ENCODE peak calls at places on chromosomes 6 and 20, in eight cellular contexts. O, F, Y, E, K, I, J and P are unnamed samples.

GRCh38 chr6:9896806-9897205 is 518.1 kb downstream of the TFAP2A start:
- DNase-seq in E (no peak), I (no peak), O (no peak), Y (no peak), F (no peak), K (no peak), J (no peak), P (no peak)

GRCh38 chr6:113530769-113531168 is 326.4 kb upstream of the MARCKS start:
- DNase-seq in I (no peak), J (no peak), F (no peak), K (no peak), O (no peak), Y (no peak), E (peak; percentile 92), P (no peak)

GRCh38 chr20:34643919-34644318 is 33.0 kb downstream of the PIGU start:
- DNase-seq in J (no peak), F (no peak), E (peak; percentile 91), I (peak; percentile 40), O (no peak), K (no peak), Y (no peak), P (no peak)

GRCh38 chr6:41430875-41431274 is 95.5 kb downstream of the NCR2 start:
- DNase-seq in E (peak; percentile 70), Y (peak; percentile 39), K (no peak), F (no peak), I (no peak), J (no peak), O (no peak), P (no peak)

GRCh38 chr6:138987299-138987642 is 782 bp downstream of the REPS1 start:
- DNase-seq in O (no peak), K (no peak), Y (no peak), J (no peak), E (no peak), I (no peak), F (no peak), P (no peak)

GRCh38 chr6:41700577-41701347 is 34.6 kb downstream of the TFEB start:
- DNase-seq in Y (no peak), E (no peak), F (no peak), K (no peak), O (no peak), I (no peak), J (no peak), P (no peak)

GRCh38 chr20:40961176-40961575 is 67.4 kb upstream of the TOP1 start:
- DNase-seq in F (no peak), I (no peak), O (no peak), Y (no peak), E (no peak), K (no peak), J (peak; percentile 10), P (no peak)

GRCh38 chr6:86723729-86724128 is 213.6 kb upstream of the HTR1E start:
- DNase-seq in J (no peak), F (no peak), E (no peak), Y (no peak), O (no peak), K (no peak), I (no peak), P (no peak)

GRCh38 chr6:75296811-75297779 is 12.5 kb upstream of the TMEM30A start:
- DNase-seq in K (no peak), E (peak; percentile 71), O (no peak), F (no peak), Y (peak; percentile 65), J (no peak), I (no peak), P (peak; percentile 70)

GRCh38 chr6:137977814-137978213 is 110.8 kb downstream of the TNFAIP3 start:
- DNase-seq in E (no peak), Y (no peak), F (no peak), I (no peak), K (no peak), O (no peak), J (no peak), P (no peak)

GRCh38 chr6:36544228-36544627 is 3.1 kb downstream of the STK38 start:
- DNase-seq in I (peak; percentile 42), O (no peak), J (no peak), Y (no peak), F (no peak), K (no peak), E (no peak), P (no peak)

GRCh38 chr6:101001012-101001411 is 119.9 kb upstream of the ASCC3 start:
- DNase-seq in Y (no peak), I (no peak), F (no peak), K (no peak), J (no peak), E (no peak), O (no peak), P (no peak)

GRCh38 chr6:113758214-113758613 is 98.9 kb upstream of the MARCKS start:
- DNase-seq in O (no peak), E (no peak), Y (no peak), K (no peak), J (no peak), F (no peak), I (no peak), P (no peak)

GRCh38 chr6:161922631-161923119 is 648.8 kb upstream of the AGPAT4 start:
- DNase-seq in K (no peak), I (peak; percentile 30), Y (peak; percentile 75), F (peak; percentile 21), O (peak; percentile 86), E (peak; percentile 65), J (peak; percentile 77), P (peak; percentile 37)

GRCh38 chr6:128657181-128657580 is 136.8 kb upstream of the PTPRK start:
- DNase-seq in E (peak; percentile 49), Y (no peak), F (no peak), I (no peak), K (no peak), J (no peak), O (no peak), P (no peak)

GRCh38 chr20:61594198-61594597 is 342.1 kb downstream of the CDH4 start:
- DNase-seq in O (no peak), E (no peak), I (no peak), Y (no peak), F (no peak), J (no peak), K (no peak), P (no peak)
- TF ChIP-seq POLR2A in O (no peak), E (no peak), I (no peak), Y (no peak), F (no peak), J (no peak), K (no peak), P (no peak)

DNA sequence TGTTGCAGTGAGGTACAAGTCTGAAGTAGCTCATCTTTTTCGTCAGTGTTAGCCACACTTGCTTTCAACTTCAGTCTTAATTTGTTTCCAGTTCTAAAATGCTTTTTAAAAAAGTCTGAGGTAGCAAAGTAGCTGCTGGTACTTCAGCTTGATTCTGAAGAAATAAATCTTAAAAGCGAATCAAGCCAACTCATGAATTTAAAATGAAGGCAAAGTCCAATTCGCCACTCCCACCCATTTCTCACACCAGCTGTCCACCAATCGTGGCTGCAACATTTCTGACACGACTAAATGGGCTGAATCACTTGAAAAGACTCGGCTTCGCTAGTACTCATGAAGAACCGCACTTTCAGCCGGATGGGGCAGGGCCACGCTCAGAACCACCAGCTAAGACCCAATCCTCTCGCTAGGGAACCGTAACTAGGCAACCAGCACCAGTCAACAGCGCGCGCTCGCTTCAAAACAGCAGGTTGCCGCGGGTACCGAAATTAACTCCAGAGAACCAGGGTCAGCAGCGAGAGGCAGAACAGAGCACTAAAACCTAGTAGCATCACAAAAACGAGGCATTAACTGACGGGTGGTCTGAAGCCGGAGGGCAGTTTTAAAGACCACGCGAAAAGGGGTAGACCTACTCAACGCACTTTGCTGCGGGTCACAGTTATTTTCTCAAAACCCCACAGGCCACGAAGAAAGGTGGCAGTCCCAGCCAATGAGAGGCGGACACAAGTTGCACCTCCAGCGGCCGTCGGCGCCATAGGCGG is 900 bp downstream of the BCLAF1 start:
- DNase-seq in Y (peak; percentile 34), J (peak; percentile 76), K (peak; percentile 77), E (peak; percentile 96), F (peak; percentile 87), I (peak; percentile 86), O (peak; percentile 84), P (peak; percentile 91)
- TF ChIP-seq POLR2A in Y (no peak), J (no peak), K (no peak), E (peak; percentile 61), F (no peak), I (no peak), O (no peak), P (no peak)

GRCh38 chr20:58543274-58543673 is 28.1 kb upstream of the APCDD1L start:
- DNase-seq in O (no peak), K (no peak), J (no peak), E (no peak), F (no peak), Y (no peak), I (no peak), P (no peak)

GRCh38 chr20:58544301-58544700 is 29.1 kb upstream of the APCDD1L start:
- DNase-seq in K (no peak), Y (no peak), O (no peak), J (no peak), E (no peak), F (no peak), I (no peak), P (no peak)

GRCh38 chr20:58545565-58546195 is 30.5 kb upstream of the APCDD1L start:
- DNase-seq in O (no peak), Y (no peak), K (no peak), F (peak; percentile 8), E (no peak), J (peak; percentile 18), I (no peak), P (no peak)

GRCh38 chr20:58544891-58545290 is 29.7 kb upstream of the APCDD1L start:
- DNase-seq in Y (no peak), E (no peak), K (no peak), I (no peak), J (peak; percentile 7), F (no peak), O (no peak), P (no peak)

GRCh38 chr20:58542411-58543095 is 27.4 kb upstream of the APCDD1L start:
- DNase-seq in J (peak; percentile 25), K (no peak), O (peak; percentile 62), I (no peak), F (no peak), Y (peak; percentile 7), E (peak; percentile 36), P (no peak)
- TF ChIP-seq POLR2A in J (no peak), K (no peak), O (no peak), I (no peak), F (no peak), Y (no peak), E (no peak), P (no peak)

GRCh38 chr6:6970851-6971250 is 136.9 kb upstream of the RREB1 start:
- DNase-seq in E (no peak), J (no peak), Y (no peak), F (no peak), I (no peak), K (no peak), O (no peak), P (no peak)

GRCh38 chr6:6968731-6969552 is 138.8 kb upstream of the RREB1 start:
- DNase-seq in Y (no peak), F (no peak), E (no peak), K (no peak), J (no peak), O (peak; percentile 50), I (no peak), P (peak; percentile 59)

GRCh38 chr6:6971369-6971768 is 136.4 kb upstream of the RREB1 start:
- DNase-seq in F (no peak), K (no peak), Y (no peak), J (no peak), O (no peak), E (no peak), I (no peak), P (peak; percentile 14)

GRCh38 chr6:6968357-6968730 is 139.4 kb upstream of the RREB1 start:
- DNase-seq in E (no peak), K (no peak), O (no peak), Y (no peak), F (no peak), J (no peak), I (no peak), P (peak; percentile 56)

GRCh38 chr6:6969761-6970223 is 138.0 kb upstream of the RREB1 start:
- DNase-seq in I (peak; percentile 38), J (peak; percentile 81), F (no peak), O (peak; percentile 96), E (no peak), Y (peak; percentile 84), K (no peak), P (peak; percentile 32)
- TF ChIP-seq POLR2A in I (no peak), J (no peak), F (no peak), O (peak; percentile 58), E (no peak), Y (no peak), K (no peak), P (no peak)